ENCODE peak calls at places on chromosomes 6 and 20, in six cellular contexts. I is AG04450, J is activated T-cell treated with anti-CD3 and anti-CD28 coated beads for 24 hours, M is foreskin fibroblast, H is GM03348, Q is body of pancreas. V is an unnamed sample.

GRCh38 chr6:148413321-148414094 is 70.9 kb downstream of the SASH1 start:
- DNase-seq in I (no peak), J (no peak), M (no peak), H (no peak), Q (no peak), V (no peak)

GRCh38 chr20:12255571-12255970 is 337.9 kb downstream of the BTBD3 start:
- DNase-seq in I (no peak), J (no peak), M (no peak), H (no peak), Q (no peak), V (no peak)

GRCh38 chr6:37558158-37558557 is 58.5 kb upstream of the CCDC167 start:
- DNase-seq in I (no peak), J (no peak), M (no peak), H (no peak), Q (no peak), V (no peak)

GRCh38 chr20:17878912-17879602 is 89.5 kb downstream of the SNX5 start:
- DNase-seq in I (no peak), J (no peak), M (no peak), H (no peak), Q (no peak), V (no peak)

GRCh38 chr6:2531426-2532208 is 219.1 kb downstream of the MYLK4 start:
- DNase-seq in I (peak; percentile 78), J (no peak), M (peak; percentile 90), H (peak; percentile 50), Q (no peak), V (no peak)

GRCh38 chr6:139982652-139983051 is 608.2 kb upstream of the CITED2 start:
- DNase-seq in I (no peak), J (no peak), M (peak; percentile 92), H (peak; percentile 29), Q (no peak), V (no peak)

GRCh38 chr6:18978330-18979128 is 591.4 kb downstream of the RNF144B start:
- DNase-seq in I (no peak), J (no peak), M (no peak), H (no peak), Q (no peak), V (no peak)

GRCh38 chr6:84514089-84514971 is 250.1 kb downstream of the TBX18 start:
- DNase-seq in I (no peak), J (no peak), M (no peak), H (no peak), Q (no peak), V (no peak)

GRCh38 chr20:41306061-41306727 is 11.3 kb downstream of the ZHX3 start:
- DNase-seq in I (no peak), J (no peak), M (no peak), H (no peak), Q (no peak), V (no peak)

GRCh38 chr6:16651871-16652270 is 109.4 kb downstream of the ATXN1 start:
- DNase-seq in I (no peak), J (no peak), M (no peak), H (no peak), Q (no peak), V (no peak)

GRCh38 chr6:131017962-131018361 is 45.1 kb downstream of the EPB41L2 start:
- DNase-seq in I (no peak), J (no peak), M (no peak), H (no peak), Q (no peak), V (no peak)

GRCh38 chr20:47498606-47499005 is 3.1 kb upstream of the NCOA3 start:
- DNase-seq in I (no peak), J (no peak), M (no peak), H (no peak), Q (no peak), V (no peak)

GRCh38 chr6:624979-625378 is 31.9 kb downstream of the HUS1B start:
- DNase-seq in I (peak; percentile 15), J (no peak), M (peak; percentile 42), H (no peak), Q (no peak), V (no peak)

GRCh38 chr20:63858393-63859165 is 2.7 kb upstream of the ABHD16B start:
- DNase-seq in I (peak; percentile 33), J (no peak), M (peak; percentile 35), H (no peak), Q (no peak), V (no peak)

GRCh38 chr6:45619994-45620471 is 242.3 kb upstream of the SUPT3H start:
- DNase-seq in I (no peak), J (no peak), M (peak; percentile 82), H (peak; percentile 24), Q (no peak), V (no peak)

GRCh38 chr6:152508477-152508876 is 128.7 kb downstream of the SYNE1 start:
- DNase-seq in I (no peak), J (no peak), M (no peak), H (peak; percentile 9), Q (no peak), V (no peak)

GRCh38 chr6:20853828-20854227 is 319.6 kb downstream of the CDKAL1 start:
- DNase-seq in I (no peak), J (no peak), M (no peak), H (no peak), Q (no peak), V (no peak)

GRCh38 chr6:40719671-40720374 is 132.7 kb upstream of the LRFN2 start:
- DNase-seq in I (no peak), J (no peak), M (peak; percentile 45), H (peak; percentile 79), Q (no peak), V (no peak)

GRCh38 chr6:14406616-14407343 is 289.2 kb downstream of the CD83 start:
- DNase-seq in I (no peak), J (no peak), M (no peak), H (no peak), Q (no peak), V (no peak)